ENCODE peak calls at places on chromosomes 13 and 19, in six cellular contexts. X is suprapubic skin, L is spleen, J is transverse colon, C is H1, Y is breast epithelium. T is an unnamed sample.

GRCh38 chr13:60329221-60329983 is 67.6 kb upstream of the TDRD3 start:
- DNase-seq in X (no peak), L (no peak), J (peak), C (peak), Y (no peak), T (no peak)

GRCh38 chr13:29753593-29754485 is 96.6 kb downstream of the UBL3 start:
- DNase-seq in X (no peak), L (no peak), J (no peak), C (no peak), Y (no peak), T (no peak)

GRCh38 chr19:32642771-32643170 is 32.2 kb downstream of the ANKRD27 start:
- DNase-seq in X (no peak), L (peak), J (peak), C (no peak), Y (no peak), T (no peak)

GRCh38 chr13:80374453-80374852 is 33.5 kb upstream of the SPRY2 start:
- DNase-seq in X (no peak), L (no peak), J (no peak), C (no peak), Y (peak), T (no peak)

GRCh38 chr19:19606021-19606420 is 12.5 kb downstream of the PBX4 start:
- DNase-seq in X (no peak), L (no peak), J (peak), C (no peak), Y (no peak), T (no peak)

GRCh38 chr19:45913874-45914830 is at the start of gene NANOS2:
- DNase-seq in X (no peak), L (no peak), J (no peak), C (peak), Y (no peak), T (no peak)

GRCh38 chr19:30791116-30791515 is 418.9 kb downstream of the ZNF536 start:
- DNase-seq in X (no peak), L (no peak), J (no peak), C (no peak), Y (no peak), T (no peak)

GRCh38 chr13:25171517-25172302 is at the start of gene AMER2:
- DNase-seq in X (no peak), L (no peak), J (peak), C (no peak), Y (no peak), T (peak)

GRCh38 chr13:95931300-95932025 is 121.7 kb downstream of the UGGT2 start:
- DNase-seq in X (no peak), L (no peak), J (no peak), C (no peak), Y (no peak), T (no peak)

GRCh38 chr19:45121827-45122345 is 28.9 kb downstream of the PPP1R37 start:
- DNase-seq in X (no peak), L (no peak), J (no peak), C (no peak), Y (no peak), T (no peak)

GRCh38 chr19:45087531-45087930 is 5.4 kb upstream of the PPP1R37 start:
- DNase-seq in X (no peak), L (peak), J (no peak), C (no peak), Y (no peak), T (no peak)

GRCh38 chr13:76968041-76968440 is 19.7 kb downstream of the ACOD1 start:
- DNase-seq in X (no peak), L (no peak), J (no peak), C (no peak), Y (no peak), T (no peak)

GRCh38 chr19:588093-588742 is 1.5 kb upstream of the HCN2 start:
- DNase-seq in X (no peak), L (no peak), J (peak), C (peak), Y (peak), T (peak)

GRCh38 chr19:18648971-18649310 is 12.1 kb downstream of the KLHL26 start:
- DNase-seq in X (no peak), L (no peak), J (no peak), C (no peak), Y (no peak), T (no peak)

GRCh38 chr13:78398743-78399410 is 204.5 kb downstream of the POU4F1 start:
- DNase-seq in X (no peak), L (no peak), J (no peak), C (no peak), Y (no peak), T (peak)

GRCh38 chr19:46412983-46413261 is 442 bp downstream of the CCDC8 start:
- DNase-seq in X (no peak), L (no peak), J (no peak), C (no peak), Y (no peak), T (no peak)

GRCh38 chr13:51557875-51558604 is 26.2 kb upstream of the WDFY2 start:
- DNase-seq in X (no peak), L (no peak), J (no peak), C (no peak), Y (no peak), T (no peak)

GRCh38 chr19:45462174-45462573 is 5.6 kb upstream of the FOSB start:
- DNase-seq in X (no peak), L (no peak), J (no peak), C (no peak), Y (no peak), T (no peak)

GRCh38 chr19:19626516-19627441 is 1.2 kb downstream of the LPAR2 start:
- DNase-seq in X (no peak), L (peak), J (no peak), C (no peak), Y (no peak), T (no peak)

GRCh38 chr13:38872693-38873092 is 117.9 kb downstream of the STOML3 start:
- DNase-seq in X (no peak), L (no peak), J (peak), C (peak), Y (no peak), T (peak)

GRCh38 chr19:37353968-37354367 is 16.9 kb upstream of the ZNF527 start:
- DNase-seq in X (no peak), L (no peak), J (no peak), C (no peak), Y (no peak), T (no peak)

GRCh38 chr13:20426766-20427448 is 98.8 kb downstream of the CRYL1 start:
- DNase-seq in X (no peak), L (no peak), J (no peak), C (no peak), Y (no peak), T (no peak)

GRCh38 chr19:1471514-1472107 is 7.4 kb downstream of the C19orf25 start:
- DNase-seq in X (no peak), L (no peak), J (no peak), C (no peak), Y (no peak), T (no peak)

GRCh38 chr13:99176309-99177276 is 24.1 kb upstream of the UBAC2 start:
- DNase-seq in X (peak), L (peak), J (peak), C (peak), Y (peak), T (peak)

GRCh38 chr19:5839312-5840017 is at the start of gene FUT6:
- DNase-seq in X (no peak), L (no peak), J (peak), C (no peak), Y (no peak), T (no peak)

GRCh38 chr13:91185294-91185863 is 162.1 kb upstream of the MIR17HG start:
- DNase-seq in X (no peak), L (no peak), J (no peak), C (no peak), Y (no peak), T (no peak)

GRCh38 chr19:6739390-6739883 is at the start of gene TRIP10:
- DNase-seq in X (peak), L (peak), J (peak), C (no peak), Y (peak), T (peak)

GRCh38 chr13:110713642-110713952 is at the start of gene ING1:
- DNase-seq in X (no peak), L (no peak), J (no peak), C (no peak), Y (no peak), T (no peak)

GRCh38 chr13:110714798-110715394 is 1.4 kb downstream of the ING1 start:
- DNase-seq in X (peak), L (peak), J (peak), C (no peak), Y (peak), T (no peak)

GRCh38 chr13:110716235-110716505 is 2.7 kb downstream of the ING1 start:
- DNase-seq in X (no peak), L (no peak), J (peak), C (no peak), Y (no peak), T (no peak)

GRCh38 chr13:110713981-110714797 is 689 bp downstream of the ING1 start:
- DNase-seq in X (peak), L (peak), J (peak), C (no peak), Y (peak), T (no peak)

DNA sequence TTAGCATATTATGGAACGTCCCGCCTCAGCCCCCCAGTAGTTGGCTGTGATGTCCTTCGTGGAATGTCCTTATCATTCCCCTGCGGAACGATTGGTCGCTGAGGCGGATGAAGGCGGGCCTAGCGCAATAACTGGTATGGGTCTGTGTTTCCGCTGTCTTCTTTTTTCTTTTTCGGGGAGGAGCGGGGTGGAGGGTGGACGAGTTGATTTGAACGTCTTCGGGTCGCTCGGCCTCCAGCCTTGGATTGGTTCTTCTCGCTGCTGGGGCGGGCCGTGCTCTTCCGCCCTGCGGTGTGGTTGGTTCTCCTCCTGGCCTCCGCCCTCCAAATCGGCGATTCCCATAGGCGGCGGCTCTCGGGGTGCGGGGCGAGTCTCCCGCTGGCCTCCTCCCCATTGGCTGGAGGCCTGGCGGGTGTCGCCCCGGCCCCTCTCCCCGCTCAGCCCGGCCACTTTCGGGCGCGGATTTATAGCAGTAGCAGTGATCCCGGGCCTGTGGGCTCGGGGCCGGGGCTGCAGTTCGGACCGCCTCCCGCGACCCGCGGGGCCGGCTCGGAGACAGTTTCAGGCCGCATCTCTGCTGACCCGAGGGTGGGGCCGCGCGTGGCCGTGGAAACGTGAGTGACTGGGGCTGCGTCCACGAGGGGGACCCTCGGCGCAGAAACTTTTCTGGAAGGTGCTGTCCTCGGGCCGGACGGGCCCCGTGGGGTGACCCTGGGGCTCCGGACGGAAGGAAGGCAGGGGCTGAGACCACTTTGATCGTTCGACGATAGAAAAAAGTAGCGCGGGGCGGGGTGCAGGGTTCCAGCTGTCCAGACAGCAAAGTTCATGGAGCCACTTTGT is 2.1 kb downstream of the ING1 start:
- DNase-seq in X (peak), L (peak), J (peak), C (peak), Y (peak), T (peak)
- TF ChIP-seq POLR2A in X (peak), L (peak), J (no peak), C (peak), Y (peak), T (no peak)

DNA sequence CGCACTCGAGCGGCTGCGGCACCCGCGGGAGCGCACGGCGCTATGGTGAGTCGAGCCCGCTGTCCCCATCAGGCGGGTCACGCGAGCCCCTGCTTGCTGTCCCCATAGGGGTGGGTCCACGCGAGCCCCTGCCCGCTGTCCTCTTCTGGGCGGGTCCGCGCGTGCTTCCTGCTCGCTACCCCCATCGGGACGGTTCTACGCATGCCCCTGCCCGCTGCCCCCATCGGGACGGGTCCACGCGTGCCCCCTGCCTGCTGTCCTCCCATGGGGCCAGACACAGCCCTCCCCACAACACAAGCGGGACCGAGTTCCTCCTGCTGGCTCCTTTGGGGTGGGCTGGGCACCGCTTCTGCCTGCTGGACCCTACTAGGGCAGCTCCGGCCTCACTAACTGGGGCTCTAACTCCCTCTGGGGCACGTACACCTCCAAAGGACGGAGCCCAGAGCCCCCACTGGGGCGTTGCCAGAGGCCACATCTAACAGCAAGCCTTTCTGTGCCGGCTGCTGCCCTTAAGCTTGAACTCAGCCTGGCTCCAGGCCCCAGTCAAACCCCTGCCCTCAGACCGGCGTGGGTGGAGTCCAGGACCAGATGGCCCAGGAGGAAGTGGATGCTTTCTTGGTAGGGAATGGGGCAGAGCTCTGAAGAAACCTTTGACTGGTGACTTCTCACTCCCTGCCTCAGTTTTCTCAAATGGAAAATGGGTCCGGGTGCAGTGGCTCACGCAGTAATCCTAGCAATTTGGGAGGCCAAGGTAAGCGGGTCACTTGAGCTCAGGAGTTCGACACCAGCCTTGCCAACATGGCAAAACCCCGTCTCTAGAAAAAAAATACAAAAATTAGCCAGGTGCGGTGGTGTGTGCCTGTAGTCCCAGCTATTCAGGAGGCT is 722 bp downstream of the COLGALT1 start:
- DNase-seq in X (peak), L (peak), J (peak), C (no peak), Y (no peak), T (no peak)
- TF ChIP-seq POLR2AphosphoS5 in X (no peak), L (peak), J (peak), C (no peak), Y (no peak), T (no peak)

DNA sequence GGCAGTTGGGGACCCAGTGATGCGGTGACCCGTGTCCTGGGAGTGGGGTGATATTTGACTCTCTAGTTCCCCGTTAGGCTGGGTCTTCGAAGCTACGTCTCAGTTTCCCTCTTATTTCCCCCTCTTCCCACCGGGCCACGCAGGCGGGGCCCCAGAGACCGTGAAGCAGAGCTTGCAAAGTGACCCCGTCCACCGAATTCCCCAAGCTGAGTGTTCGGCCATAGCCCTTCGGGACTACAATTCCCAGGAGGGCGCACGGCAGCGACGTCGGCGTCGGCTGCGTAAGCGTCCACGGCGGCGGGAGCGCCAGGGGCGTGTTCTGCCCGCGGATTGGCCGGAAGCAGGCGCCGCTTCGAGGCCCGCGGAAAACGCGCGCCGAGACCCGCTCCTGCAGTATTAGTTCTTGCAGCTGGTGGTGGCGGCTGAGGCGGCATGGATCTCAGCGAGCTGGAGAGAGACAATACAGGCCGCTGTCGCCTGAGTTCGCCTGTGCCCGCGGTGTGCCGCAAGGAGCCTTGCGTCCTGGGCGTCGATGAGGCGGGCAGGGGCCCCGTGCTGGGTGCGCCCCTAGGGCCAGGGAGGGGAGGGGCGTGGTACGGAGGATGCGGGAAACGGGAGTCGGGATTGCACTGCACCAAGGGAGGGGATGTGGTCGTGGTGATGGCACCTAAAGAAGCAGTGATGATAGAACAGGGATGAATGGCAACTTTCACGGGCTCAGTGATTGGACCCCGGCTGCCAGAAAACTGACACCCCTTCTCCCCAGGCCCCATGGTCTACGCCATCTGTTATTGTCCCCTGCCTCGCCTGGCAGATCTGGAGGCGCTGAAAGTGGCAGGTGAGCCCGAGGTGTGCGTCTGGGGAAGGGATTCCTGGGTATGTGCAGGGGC is at the start of gene RNASEH2A:
- DNase-seq in X (peak), L (peak), J (peak), C (no peak), Y (peak), T (peak)
- TF ChIP-seq POLR2A in X (no peak), L (no peak), J (no peak), C (peak), Y (no peak), T (peak)

GRCh38 chr13:114115191-114115671 is 17.2 kb downstream of the RASA3 start:
- DNase-seq in X (peak), L (peak), J (peak), C (no peak), Y (no peak), T (no peak)

GRCh38 chr13:114113961-114114360 is 18.5 kb downstream of the RASA3 start:
- DNase-seq in X (peak), L (peak), J (no peak), C (no peak), Y (no peak), T (no peak)

GRCh38 chr13:114118086-114118762 is 14.2 kb downstream of the RASA3 start:
- DNase-seq in X (peak), L (peak), J (no peak), C (no peak), Y (no peak), T (no peak)

GRCh38 chr13:114116734-114117133 is 15.7 kb downstream of the RASA3 start:
- DNase-seq in X (peak), L (no peak), J (no peak), C (no peak), Y (no peak), T (no peak)

GRCh38 chr13:114115796-114116195 is 16.6 kb downstream of the RASA3 start:
- DNase-seq in X (peak), L (peak), J (peak), C (no peak), Y (no peak), T (no peak)
- TF ChIP-seq POLR2AphosphoS5 in X (no peak), L (no peak), J (no peak), C (no peak), Y (no peak), T (no peak)

GRCh38 chr13:110314516-110315245 is 7.6 kb downstream of the COL4A2 start:
- DNase-seq in X (no peak), L (no peak), J (no peak), C (no peak), Y (peak), T (no peak)
- TF ChIP-seq POLR2A in X (no peak), L (no peak), J (no peak), C (no peak), Y (no peak), T (no peak)

DNA sequence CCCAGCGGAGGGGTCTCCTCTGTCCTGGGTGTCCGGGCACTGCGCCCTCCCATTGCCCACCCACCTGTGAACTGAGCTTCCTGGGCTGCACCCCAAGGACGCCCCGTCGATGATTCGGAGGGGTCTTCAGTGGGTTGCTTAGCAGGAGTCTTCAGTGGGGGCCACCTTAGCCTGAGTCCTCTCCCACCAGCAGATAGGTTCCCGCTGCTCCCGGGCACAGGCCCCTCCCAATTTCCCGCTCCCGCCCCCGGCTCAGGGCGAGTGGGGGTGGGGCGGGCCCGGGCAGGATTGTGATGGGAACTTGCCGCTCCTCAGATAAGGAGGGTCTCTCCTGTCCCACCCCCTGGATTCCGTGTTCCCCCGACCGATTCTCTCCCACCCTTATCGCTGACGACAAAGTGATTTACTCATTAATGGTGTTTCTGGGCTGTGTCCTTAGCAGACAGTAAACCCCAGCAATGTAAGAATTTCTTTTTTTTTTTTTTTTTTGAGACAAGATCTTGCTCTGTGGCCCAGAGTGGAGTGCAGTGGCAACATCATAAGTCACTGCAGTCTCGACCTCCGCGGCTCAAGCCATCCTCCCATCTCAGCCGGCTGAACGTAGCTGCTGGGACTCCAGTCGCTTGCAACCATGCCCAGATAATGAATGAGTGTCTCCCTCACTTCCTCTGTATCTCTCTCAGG is 655 bp upstream of the S1PR5 start:
- DNase-seq in X (no peak), L (no peak), J (no peak), C (no peak), Y (peak), T (no peak)
- TF ChIP-seq POLR2AphosphoS5 in X (no peak), L (no peak), J (no peak), C (no peak), Y (no peak), T (no peak)

GRCh38 chr13:109412232-109412935 is 374.0 kb downstream of the IRS2 start:
- DNase-seq in X (no peak), L (no peak), J (peak), C (peak), Y (no peak), T (no peak)
- TF ChIP-seq POLR2A in X (no peak), L (no peak), J (no peak), C (no peak), Y (no peak), T (no peak)

GRCh38 chr13:33189470-33189869 is 96.1 kb downstream of the STARD13 start:
- DNase-seq in X (no peak), L (no peak), J (no peak), C (no peak), Y (no peak), T (no peak)
- TF ChIP-seq POLR2AphosphoS5 in X (no peak), L (no peak), J (no peak), C (no peak), Y (no peak), T (no peak)

T was measured in GM12891.